ENCODE peak calls at places on chromosomes 5 and 9, in seven cellular contexts. G, F, P, X, N, C and A are unnamed samples.

GRCh38 chr5:44568519-44568918 is 179.3 kb upstream of the FGF10 start:
- DNase-seq in P (no peak), N (no peak), F (no peak), X (no peak), C (no peak), G (no peak), A (no peak)

GRCh38 chr5:22699319-22699718 is 153.8 kb downstream of the CDH12 start:
- DNase-seq in X (no peak), N (peak; percentile 8), C (no peak), F (peak; percentile 4), G (no peak), P (no peak), A (no peak)

GRCh38 chr5:76716456-76717157 is 681 bp downstream of the F2R start:
- DNase-seq in F (no peak), P (peak; percentile 12), X (no peak), N (peak; percentile 56), G (no peak), C (peak; percentile 24), A (peak; percentile 43)

GRCh38 chr5:40317023-40317422 is 362.7 kb upstream of the PTGER4 start:
- DNase-seq in C (no peak), G (no peak), F (no peak), N (no peak), X (no peak), P (no peak), A (no peak)

GRCh38 chr5:146962801-146963355 is 84.3 kb upstream of the PPP2R2B start:
- DNase-seq in X (no peak), N (no peak), G (no peak), F (peak; percentile 39), P (no peak), C (peak; percentile 65), A (no peak)

GRCh38 chr5:111755264-111755941 is 1.6 kb downstream of the NREP start:
- DNase-seq in F (no peak), C (no peak), X (no peak), N (no peak), P (no peak), G (no peak), A (no peak)

GRCh38 chr5:100904259-100904822 is 1.3 kb upstream of the ST8SIA4 start:
- DNase-seq in N (peak; percentile 4), F (no peak), X (no peak), C (no peak), G (no peak), P (no peak), A (peak; percentile 32)

GRCh38 chr9:14910178-14910805 is at the start of gene FREM1:
- DNase-seq in N (peak; percentile 89), F (no peak), C (peak; percentile 65), G (no peak), X (no peak), P (peak; percentile 48), A (peak; percentile 74)

GRCh38 chr5:160169326-160169725 is 50.1 kb upstream of the PWWP2A start:
- DNase-seq in G (no peak), C (peak; percentile 92), X (no peak), N (no peak), P (no peak), F (peak; percentile 97), A (no peak)

GRCh38 chr9:26548766-26549290 is 343.8 kb downstream of the CAAP1 start:
- DNase-seq in C (no peak), X (no peak), F (no peak), G (no peak), P (no peak), N (no peak), A (no peak)

GRCh38 chr5:93794954-93795353 is 53.6 kb upstream of the POU5F2 start:
- DNase-seq in C (no peak), X (no peak), G (no peak), N (no peak), F (no peak), P (no peak), A (no peak)

GRCh38 chr9:110517483-110517882 is 62.1 kb downstream of the SVEP1 start:
- DNase-seq in F (no peak), N (no peak), G (peak; percentile 70), X (no peak), C (no peak), P (no peak), A (no peak)

GRCh38 chr9:121916008-121916407 is 177.1 kb downstream of the TTLL11 start:
- DNase-seq in P (no peak), X (no peak), G (no peak), N (no peak), F (peak; percentile 64), C (no peak), A (no peak)

GRCh38 chr9:121914017-121914595 is 179.0 kb downstream of the TTLL11 start:
- DNase-seq in P (no peak), C (no peak), F (no peak), X (no peak), G (no peak), N (no peak), A (no peak)

GRCh38 chr9:121912812-121913627 is 180.1 kb downstream of the TTLL11 start:
- DNase-seq in F (peak; percentile 44), G (no peak), X (no peak), N (no peak), P (no peak), C (no peak), A (no peak)

GRCh38 chr9:121914604-121915303 is 178.4 kb downstream of the TTLL11 start:
- DNase-seq in F (no peak), G (no peak), X (no peak), N (no peak), C (no peak), P (no peak), A (no peak)

GRCh38 chr9:121915304-121915625 is 177.8 kb downstream of the TTLL11 start:
- DNase-seq in P (no peak), X (no peak), C (no peak), F (no peak), N (no peak), G (no peak), A (no peak)
- H3K18ac ChIP-seq in P (no peak overlapping the region), X (no peak overlapping the region), C (no peak overlapping the region), F (no peak overlapping the region), N (no peak overlapping the region), G (no peak overlapping the region), A (no peak overlapping the region)

GRCh38 chr5:171261361-171261760 is 47.7 kb upstream of the TLX3 start:
- DNase-seq in P (no peak), G (no peak), F (no peak), N (no peak), C (no peak), X (no peak), A (no peak)
- H3K23ac ChIP-seq in P (no peak overlapping the region), G (no peak overlapping the region), F (no peak overlapping the region), N (no peak overlapping the region), C (no peak overlapping the region), X (no peak overlapping the region), A (no peak overlapping the region)

GRCh38 chr9:125024917-125025316 is 84.0 kb upstream of the GOLGA1 start:
- DNase-seq in X (no peak), G (no peak), C (no peak), P (no peak), F (no peak), N (no peak), A (no peak)

GRCh38 chr9:125021069-125021468 is 80.2 kb upstream of the GOLGA1 start:
- DNase-seq in F (no peak), N (no peak), G (no peak), X (no peak), C (no peak), P (no peak), A (no peak)

GRCh38 chr9:125028041-125028440 is 87.2 kb upstream of the GOLGA1 start:
- DNase-seq in P (no peak), C (no peak), F (no peak), G (no peak), N (no peak), X (no peak), A (no peak)

DNA sequence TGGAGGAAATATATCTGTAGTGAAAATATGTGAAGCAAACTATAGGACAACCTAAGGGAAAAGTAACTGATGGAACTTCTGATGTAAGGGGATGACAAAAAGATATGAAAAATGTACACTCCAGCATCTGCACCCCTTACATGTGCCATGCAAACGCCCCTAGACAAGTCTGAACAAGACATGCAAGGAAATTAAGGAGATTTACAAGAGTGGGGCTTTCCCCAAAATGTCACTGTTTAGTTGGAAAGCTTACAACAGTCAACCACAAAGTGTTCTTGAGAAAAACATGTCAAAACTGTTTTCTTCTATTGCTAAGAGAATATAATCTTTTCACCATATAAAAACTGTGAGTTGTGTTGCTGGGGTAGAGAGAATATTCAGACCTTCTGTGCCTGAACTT is 84.7 kb upstream of the GOLGA1 start:
- DNase-seq in C (no peak), P (no peak), X (no peak), N (no peak), F (peak; percentile 4), G (no peak), A (no peak)
- H3K18ac ChIP-seq in C (no peak overlapping the region), P (no peak overlapping the region), X (no peak overlapping the region), N (no peak overlapping the region), F (no peak overlapping the region), G (no peak overlapping the region), A (no peak overlapping the region)

GRCh38 chr5:142023836-142024235 is 11.0 kb upstream of the GNPDA1 start:
- DNase-seq in X (no peak), C (no peak), P (no peak), G (no peak), F (no peak), N (no peak), A (no peak)
- H3K23ac ChIP-seq in X (no peak overlapping the region), C (no peak overlapping the region), P (no peak overlapping the region), G (no peak overlapping the region), F (no peak overlapping the region), N (no peak overlapping the region), A (no peak overlapping the region)

DNA sequence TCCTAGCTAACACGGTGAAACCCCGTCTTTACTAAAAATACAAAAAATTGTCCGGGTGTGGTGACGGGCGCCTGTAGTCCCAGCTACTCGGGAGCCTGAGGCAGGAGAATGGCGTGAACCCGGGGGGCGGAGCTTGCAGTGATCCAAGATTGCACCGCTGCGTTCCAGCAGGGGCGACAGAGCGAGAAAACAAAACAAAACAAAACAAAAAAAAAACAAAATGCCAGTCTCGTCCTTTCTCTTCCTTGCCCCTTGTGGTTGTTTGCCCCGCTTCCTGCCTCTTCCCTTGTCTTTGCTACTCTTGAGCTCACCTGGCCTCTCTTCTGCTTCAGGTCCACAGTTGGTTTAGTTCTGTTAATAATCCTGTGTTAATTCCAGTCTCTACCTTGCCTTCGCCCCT is 22.5 kb downstream of the PRDM6 start:
- DNase-seq in N (no peak), F (no peak), C (no peak), G (no peak), P (no peak), X (no peak), A (no peak)
- H3K18ac ChIP-seq in N (no peak overlapping the region), F (no peak overlapping the region), C (no peak overlapping the region), G (no peak overlapping the region), P (no peak overlapping the region), X (no peak overlapping the region), A (no peak overlapping the region)